ENCODE peak calls at places on chromosome 17, in four cellular contexts. Z, X, C and H are unnamed samples.

GRCh38 chr17:79837888-79838540 is 1.2 kb downstream of the CBX4 start:
- DNase-seq in X (no peak), C (no peak), Z (no peak), H (peak)

GRCh38 chr17:46003907-46004748 is 5.1 kb downstream of the STH start:
- DNase-seq in C (peak), Z (peak), X (no peak), H (peak)

GRCh38 chr17:64223283-64223682 is 39.8 kb downstream of the TEX2 start:
- DNase-seq in Z (no peak), X (no peak), C (no peak), H (no peak)

GRCh38 chr17:45282683-45283644 is 21.1 kb upstream of the SPATA32 start:
- DNase-seq in X (no peak), Z (no peak), C (peak), H (no peak)

GRCh38 chr17:61490540-61490975 is 38.3 kb downstream of the TBX4 start:
- DNase-seq in Z (no peak), C (peak), X (no peak), H (no peak)

GRCh38 chr17:40097931-40098845 is 2.2 kb downstream of the NR1D1 start:
- DNase-seq in Z (peak), C (peak), X (no peak), H (peak)

GRCh38 chr17:41689497-41690299 is 1.0 kb downstream of the EIF1 start:
- DNase-seq in C (peak), X (no peak), Z (no peak), H (peak)

GRCh38 chr17:44655983-44656700 is at the start of gene MEIOC:
- DNase-seq in C (peak), X (peak), Z (no peak), H (peak)

GRCh38 chr17:74922694-74923537 is at the start of gene USH1G:
- DNase-seq in Z (no peak), C (no peak), X (no peak), H (no peak)

GRCh38 chr17:44916781-44917241 is 1.5 kb upstream of the GFAP start:
- DNase-seq in Z (no peak), X (no peak), C (peak), H (no peak)

GRCh38 chr17:61409301-61410099 is 9.9 kb downstream of the TBX2 start:
- DNase-seq in C (peak), Z (peak), X (peak), H (peak)

GRCh38 chr17:51103050-51103449 is 17.6 kb downstream of the SPAG9 start:
- DNase-seq in Z (no peak), X (no peak), C (no peak), H (no peak)

GRCh38 chr17:27562777-27563455 is 68.1 kb upstream of the LGALS9 start:
- DNase-seq in Z (no peak), C (peak), X (no peak), H (no peak)

GRCh38 chr17:1515640-1516402 is 591 bp downstream of the INPP5K start:
- DNase-seq in C (peak), X (peak), Z (peak), H (no peak)

GRCh38 chr17:67056746-67057490 is 12.6 kb downstream of the CACNG1 start:
- DNase-seq in X (no peak), C (no peak), Z (no peak), H (no peak)

GRCh38 chr17:78497115-78497540 is 80.1 kb downstream of the DNAH17 start:
- DNase-seq in X (peak), C (peak), Z (peak), H (peak)

GRCh38 chr17:73667184-73667959 is 23.1 kb upstream of the SDK2 start:
- DNase-seq in X (no peak), C (no peak), Z (no peak), H (no peak)